ENCODE peak calls at places on chromosomes 3 and 15, in seven cellular contexts. Z is GM23248, O is neuronal stem cell, F is mammary epithelial cell, L is upper lobe of left lung, W is kidney, A is tibial nerve. X is an unnamed sample.
A peak's percentile ranks its signal among the peaks of the same experiment; 100 is the strongest.

GRCh38 chr15:98815207-98815606 is 166.9 kb downstream of the IGF1R start:
- DNase-seq in A (no peak), Z (no peak), L (no peak), O (no peak), W (no peak), F (peak; percentile 40), X (no peak)

GRCh38 chr3:98563661-98564281 is 29.6 kb downstream of the CPOX start:
- DNase-seq in L (no peak), W (no peak), F (peak; percentile 74), O (no peak), Z (peak; percentile 77), A (no peak), X (peak; percentile 44)

GRCh38 chr3:160478338-160478737 is 28.8 kb upstream of the TRIM59 start:
- DNase-seq in O (no peak), L (no peak), W (no peak), F (no peak), A (no peak), Z (peak; percentile 84), X (no peak)

GRCh38 chr3:88000853-88001252 is 58.0 kb downstream of the CGGBP1 start:
- DNase-seq in F (no peak), W (no peak), O (peak; percentile 11), A (no peak), Z (no peak), L (no peak), X (no peak)

GRCh38 chr15:63600001-63600645 is 2.9 kb downstream of the FBXL22 start:
- DNase-seq in O (peak; percentile 36), W (no peak), L (no peak), A (no peak), F (no peak), Z (peak; percentile 57), X (no peak)

GRCh38 chr15:68256675-68257450 is 20.7 kb upstream of the FEM1B start:
- DNase-seq in F (peak; percentile 92), O (peak; percentile 77), A (peak; percentile 96), W (peak; percentile 96), L (peak; percentile 96), Z (peak; percentile 96), X (peak; percentile 73)

GRCh38 chr3:142809259-142809658 is 79.6 kb downstream of the PCOLCE2 start:
- DNase-seq in W (no peak), L (no peak), O (no peak), A (no peak), F (no peak), Z (no peak), X (no peak)

GRCh38 chr3:46701211-46701939 is at the start of gene TMIE:
- DNase-seq in F (no peak), O (no peak), Z (peak; percentile 47), L (peak; percentile 88), W (peak; percentile 73), A (no peak), X (no peak)

GRCh38 chr3:137958635-137959034 is 51.3 kb upstream of the CLDN18 start:
- DNase-seq in A (no peak), O (no peak), W (no peak), Z (no peak), F (no peak), L (no peak), X (no peak)

GRCh38 chr3:45479627-45480026 is 91.3 kb downstream of the LARS2 start:
- DNase-seq in A (no peak), Z (peak; percentile 84), O (no peak), W (no peak), F (peak; percentile 66), L (no peak), X (no peak)

DNA sequence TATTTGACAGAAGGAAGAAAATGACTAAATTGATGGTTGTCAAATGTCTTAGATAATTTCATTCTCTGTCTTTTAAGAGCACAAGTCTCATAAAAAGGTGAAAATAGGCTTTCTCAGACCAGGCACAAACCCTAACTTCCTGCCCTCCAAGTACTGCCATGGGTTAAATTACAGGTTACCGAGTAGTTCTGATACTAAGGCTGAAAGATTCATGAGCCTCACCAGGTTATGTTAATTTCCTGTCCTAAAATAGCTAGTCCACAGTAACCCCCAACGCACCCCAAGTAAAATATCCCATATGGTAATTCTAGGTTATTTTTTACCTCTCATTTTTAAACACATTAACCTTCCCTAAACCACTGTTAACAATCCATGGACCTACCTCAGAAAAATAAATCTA is 42.0 kb downstream of the GSK3B start:
- DNase-seq in F (no peak), L (no peak), Z (no peak), O (no peak), A (no peak), W (no peak), X (no peak)
- H3K27ac ChIP-seq in F (no peak overlapping the region), L (no peak overlapping the region), Z (no peak overlapping the region), O (no peak overlapping the region), A (no peak overlapping the region), W (no peak overlapping the region), X (peak overlapping the region; percentile 24)

GRCh38 chr3:114444216-114444615 is 150.4 kb downstream of the TIGIT start:
- DNase-seq in W (no peak), L (no peak), O (no peak), Z (no peak), A (no peak), F (no peak), X (no peak)
- H3K27ac ChIP-seq in W (no peak overlapping the region), L (no peak overlapping the region), O (no peak overlapping the region), Z (no peak overlapping the region), A (no peak overlapping the region), F (no peak overlapping the region), X (no peak overlapping the region)

DNA sequence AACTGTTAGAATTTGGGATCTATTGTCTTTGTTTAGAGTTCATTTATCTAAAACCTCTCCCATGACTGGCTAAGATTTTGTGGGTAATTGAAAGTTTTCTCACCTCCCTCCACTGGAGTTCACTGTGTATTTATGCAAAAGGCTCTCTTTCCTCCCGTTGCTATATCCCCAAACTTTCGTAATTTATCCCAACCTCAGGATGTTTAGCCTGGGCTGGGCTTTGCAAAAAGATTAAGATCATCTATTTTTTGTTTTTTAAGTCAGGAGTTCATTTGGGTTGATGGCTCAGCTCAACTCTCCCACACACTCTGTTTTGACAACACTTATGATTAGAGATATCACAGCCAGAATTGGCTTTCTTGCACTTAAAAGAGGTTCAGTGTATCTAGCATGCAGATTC is 27.0 kb downstream of the SUCNR1 start:
- DNase-seq in Z (no peak), W (no peak), L (no peak), A (no peak), O (no peak), F (no peak), X (no peak)
- H3K27ac ChIP-seq in Z (no peak overlapping the region), W (no peak overlapping the region), L (no peak overlapping the region), A (no peak overlapping the region), O (no peak overlapping the region), F (no peak overlapping the region), X (no peak overlapping the region)

GRCh38 chr3:177852001-177852400 is 654.7 kb upstream of the TBL1XR1 start:
- DNase-seq in A (no peak), F (no peak), O (no peak), Z (no peak), W (no peak), L (no peak), X (no peak)

GRCh38 chr3:177855021-177855420 is 657.7 kb upstream of the TBL1XR1 start:
- DNase-seq in Z (no peak), L (no peak), W (no peak), O (no peak), A (no peak), F (no peak), X (no peak)

GRCh38 chr3:177852408-177852807 is 655.1 kb upstream of the TBL1XR1 start:
- DNase-seq in F (no peak), L (no peak), W (no peak), Z (no peak), O (no peak), A (no peak), X (no peak)
- H3K27ac ChIP-seq in F (no peak overlapping the region), L (no peak overlapping the region), W (no peak overlapping the region), Z (no peak overlapping the region), O (no peak overlapping the region), A (no peak overlapping the region), X (no peak overlapping the region)

GRCh38 chr15:67091966-67092677 is 26.7 kb downstream of the SMAD3 start:
- DNase-seq in L (no peak), F (no peak), O (no peak), A (no peak), W (no peak), Z (no peak), X (no peak)

GRCh38 chr15:67094001-67094826 is 28.8 kb downstream of the SMAD3 start:
- DNase-seq in Z (no peak), F (no peak), O (no peak), W (no peak), L (peak; percentile 25), A (no peak), X (no peak)

GRCh38 chr15:67093146-67093874 is 27.9 kb downstream of the SMAD3 start:
- DNase-seq in W (no peak), Z (no peak), O (no peak), L (peak; percentile 20), F (no peak), A (peak; percentile 20), X (no peak)

GRCh38 chr15:67091073-67091965 is 25.9 kb downstream of the SMAD3 start:
- DNase-seq in L (no peak), W (peak; percentile 83), Z (peak; percentile 60), O (no peak), F (peak; percentile 99), A (no peak), X (peak; percentile 65)

GRCh38 chr15:67092726-67093125 is 27.3 kb downstream of the SMAD3 start:
- DNase-seq in W (no peak), L (no peak), O (no peak), F (no peak), A (no peak), Z (no peak), X (no peak)
- H3K27ac ChIP-seq in W (no peak overlapping the region), L (peak overlapping the region; percentile 27), O (no peak overlapping the region), F (no peak overlapping the region), A (no peak overlapping the region), Z (no peak overlapping the region), X (no peak overlapping the region)

GRCh38 chr3:135980343-135980742 is 14.8 kb downstream of the PPP2R3A start:
- DNase-seq in W (no peak), O (no peak), Z (no peak), A (no peak), L (no peak), F (no peak), X (no peak)

GRCh38 chr3:135981701-135982403 is 16.3 kb downstream of the PPP2R3A start:
- DNase-seq in L (no peak), W (no peak), O (no peak), F (no peak), A (no peak), Z (peak; percentile 18), X (no peak)

GRCh38 chr3:135987647-135988046 is 22.1 kb downstream of the PPP2R3A start:
- DNase-seq in Z (peak; percentile 20), O (no peak), A (no peak), W (no peak), F (no peak), L (no peak), X (no peak)

GRCh38 chr3:135982404-135982761 is 16.9 kb downstream of the PPP2R3A start:
- DNase-seq in F (no peak), O (no peak), A (no peak), W (no peak), Z (peak; percentile 54), L (no peak), X (no peak)

GRCh38 chr3:135982922-135983581 is 17.5 kb downstream of the PPP2R3A start:
- DNase-seq in L (no peak), Z (peak; percentile 87), F (peak; percentile 60), A (no peak), O (no peak), W (no peak), X (no peak)
- H3K27ac ChIP-seq in L (no peak overlapping the region), Z (peak overlapping the region; percentile 63), F (peak overlapping the region; percentile 29), A (no peak overlapping the region), O (no peak overlapping the region), W (no peak overlapping the region), X (peak overlapping the region; percentile 22)

X was measured in epithelial cell of prostate.